ENCODE peak calls at places on chromosomes 11 and 22, in eight cellular contexts. J is CD8-positive, alpha-beta T cell; G is PC-9; N is MM.1S; M is cardiac muscle cell; X is ovary; W is effector memory CD4-positive, alpha-beta T cell; T is lower lobe of right lung. B is an unnamed sample.

GRCh38 chr22:48449466-48450187 is 1378.0 kb downstream of the BRD1 start:
- DNase-seq in N (no peak), X (no peak), W (no peak), T (peak; percentile 24), G (no peak), J (no peak), M (no peak), B (no peak)

GRCh38 chr22:37818397-37819099 is 4.6 kb upstream of the GALR3 start:
- DNase-seq in M (peak; percentile 65), T (peak; percentile 84), W (peak; percentile 25), G (no peak), N (peak; percentile 37), J (peak; percentile 43), X (peak; percentile 62), B (no peak)

GRCh38 chr11:65573391-65574146 is 1.2 kb downstream of the FAM89B start:
- DNase-seq in N (peak; percentile 29), T (no peak), G (no peak), X (peak; percentile 62), M (no peak), J (no peak), W (no peak), B (no peak)

GRCh38 chr11:29260939-29261705 is 755.7 kb downstream of the KCNA4 start:
- DNase-seq in X (no peak), W (no peak), N (no peak), M (no peak), G (peak; percentile 80), J (no peak), T (no peak), B (no peak)

GRCh38 chr11:79121351-79121750 is 319.5 kb downstream of the TENM4 start:
- DNase-seq in W (no peak), G (no peak), J (no peak), M (no peak), N (no peak), T (no peak), X (no peak), B (no peak)

GRCh38 chr11:59436169-59436568 is at the start of gene OR5A1:
- DNase-seq in N (no peak), J (no peak), X (no peak), G (no peak), M (no peak), T (no peak), W (no peak), B (no peak)

GRCh38 chr11:70180906-70181305 is 22.2 kb upstream of the FADD start:
- DNase-seq in J (no peak), W (no peak), N (no peak), T (no peak), G (no peak), X (no peak), M (no peak), B (no peak)

GRCh38 chr11:75118577-75118976 is 21.9 kb upstream of the OR2AT4 start:
- DNase-seq in M (no peak), T (no peak), J (no peak), N (no peak), X (no peak), W (no peak), G (no peak), B (no peak)

GRCh38 chr11:36000616-36001190 is 56.8 kb downstream of the LDLRAD3 start:
- DNase-seq in J (no peak), M (no peak), W (no peak), G (peak; percentile 63), X (no peak), N (no peak), T (no peak), B (no peak)

GRCh38 chr11:1708716-1709115 is 11.7 kb downstream of the KRTAP5-6 start:
- DNase-seq in W (no peak), N (no peak), J (no peak), M (no peak), G (no peak), X (no peak), T (no peak), B (no peak)

GRCh38 chr11:1705121-1706052 is 8.4 kb downstream of the KRTAP5-6 start:
- DNase-seq in T (no peak), G (peak; percentile 87), W (no peak), M (no peak), J (no peak), X (no peak), N (no peak), B (no peak)

GRCh38 chr11:1703146-1703545 is 6.2 kb downstream of the KRTAP5-6 start:
- DNase-seq in W (no peak), X (no peak), M (no peak), J (no peak), G (no peak), T (no peak), N (no peak), B (no peak)

GRCh38 chr11:1707751-1708150 is 10.8 kb downstream of the KRTAP5-6 start:
- DNase-seq in T (no peak), G (no peak), J (no peak), M (peak; percentile 6), X (no peak), N (no peak), W (no peak), B (no peak)

DNA sequence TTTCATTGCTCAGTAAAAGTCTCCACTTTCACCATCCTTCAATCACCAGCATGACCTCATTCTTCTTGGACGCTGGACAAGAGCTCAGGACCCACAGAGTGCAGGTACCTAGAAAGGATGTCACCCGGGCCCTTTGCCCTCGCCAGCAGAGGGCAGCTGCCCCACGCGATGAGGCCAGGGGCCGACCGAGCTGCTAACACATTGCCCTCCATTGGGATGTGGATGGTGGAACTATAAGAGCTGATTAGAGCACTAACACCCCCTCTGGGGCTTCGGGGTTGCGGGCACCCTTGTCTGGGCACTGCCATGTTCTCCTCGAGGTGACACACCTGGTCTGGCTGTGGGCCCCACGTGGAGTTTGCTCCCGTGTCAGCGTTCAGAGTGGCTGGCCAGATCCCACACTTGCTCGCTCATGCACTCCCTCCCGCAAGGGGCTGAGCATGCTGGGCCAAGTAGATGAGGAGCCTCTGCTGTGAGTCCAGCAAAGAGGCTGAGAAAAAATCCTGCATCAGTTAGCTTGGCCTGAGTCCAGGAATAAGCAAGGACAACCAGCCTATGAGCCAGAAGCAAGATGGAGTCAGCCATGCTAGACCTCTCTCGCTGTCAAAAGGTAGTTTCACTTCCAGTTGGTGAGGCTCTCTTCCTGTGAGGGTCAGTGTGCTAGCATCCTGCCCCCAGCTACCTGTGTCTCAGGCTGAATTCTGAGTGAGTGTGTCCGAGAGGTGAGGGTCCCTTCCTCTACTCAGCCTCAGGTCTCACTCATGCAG is 9.8 kb downstream of the KRTAP5-6 start:
- DNase-seq in W (no peak), J (no peak), M (peak; percentile 8), T (no peak), G (no peak), X (no peak), N (no peak), B (no peak)
- H3K4me3 ChIP-seq in W (no peak overlapping the region), J (no peak overlapping the region), M (no peak overlapping the region), T (no peak overlapping the region), G (no peak overlapping the region), X (no peak overlapping the region), N (no peak overlapping the region), B (no peak overlapping the region)

GRCh38 chr11:76657824-76658170 is 12.8 kb downstream of the LRRC32 start:
- DNase-seq in M (no peak), X (no peak), W (no peak), J (no peak), G (no peak), T (no peak), N (no peak), B (no peak)

GRCh38 chr11:76655466-76656086 is 15.0 kb downstream of the LRRC32 start:
- DNase-seq in G (no peak), X (no peak), M (no peak), W (no peak), J (no peak), T (no peak), N (no peak), B (no peak)

GRCh38 chr11:76656087-76656531 is 14.4 kb downstream of the LRRC32 start:
- DNase-seq in J (no peak), G (no peak), X (no peak), T (no peak), W (no peak), M (no peak), N (no peak), B (no peak)

GRCh38 chr11:76657139-76657823 is 13.3 kb downstream of the LRRC32 start:
- DNase-seq in W (no peak), G (no peak), N (no peak), J (no peak), X (no peak), M (no peak), T (peak; percentile 21), B (no peak)

DNA sequence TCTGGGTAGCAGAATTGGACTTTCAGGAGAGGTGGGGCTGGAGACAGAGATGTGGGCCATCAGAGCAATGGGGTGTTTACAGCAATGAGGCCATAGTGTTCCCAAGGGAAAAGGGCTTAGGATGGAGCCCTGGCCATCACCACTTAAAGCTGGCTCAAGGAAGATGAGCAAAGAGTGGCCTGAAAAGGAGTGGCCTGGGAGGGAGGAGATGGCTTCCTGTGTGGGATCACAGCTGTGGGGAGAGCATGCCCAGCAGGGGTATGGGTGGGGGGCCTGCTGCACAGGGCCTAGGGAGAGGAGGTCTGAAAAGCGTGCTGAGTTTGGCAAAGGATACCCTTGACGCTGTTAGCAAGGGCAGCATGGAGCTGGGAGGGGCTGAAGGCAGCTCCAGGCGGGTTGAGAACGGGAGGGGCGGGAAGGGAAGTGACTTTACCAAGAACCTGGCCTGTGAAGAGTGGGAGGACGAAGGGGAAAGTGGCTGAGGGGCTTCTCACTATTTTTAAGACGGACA is 13.9 kb downstream of the LRRC32 start:
- DNase-seq in W (no peak), T (peak; percentile 22), N (no peak), J (no peak), X (no peak), M (peak; percentile 42), G (no peak), B (no peak)
- H3K4me3 ChIP-seq in W (no peak overlapping the region), T (no peak overlapping the region), N (no peak overlapping the region), J (no peak overlapping the region), X (no peak overlapping the region), M (no peak overlapping the region), G (no peak overlapping the region), B (no peak overlapping the region)

GRCh38 chr22:30605449-30606110 is 1.4 kb upstream of the TCN2 start:
- DNase-seq in W (no peak), N (peak; percentile 71), X (peak; percentile 47), J (peak; percentile 11), G (no peak), M (peak; percentile 61), T (peak; percentile 70), B (no peak)
- H3K4me3 ChIP-seq in W (no peak overlapping the region), N (peak overlapping the region; percentile 75), X (peak overlapping the region; percentile 49), J (no peak overlapping the region), G (no peak overlapping the region), M (peak overlapping the region; percentile 36), T (peak overlapping the region; percentile 79), B (no peak overlapping the region)

GRCh38 chr11:123742334-123742733 is 874 bp upstream of the ZNF202 start:
- DNase-seq in T (no peak), M (peak; percentile 3), J (no peak), G (no peak), W (no peak), N (no peak), X (no peak), B (no peak)

GRCh38 chr11:123745764-123746451 is 4.4 kb upstream of the ZNF202 start:
- DNase-seq in N (no peak), X (no peak), T (no peak), J (no peak), W (no peak), M (no peak), G (no peak), B (no peak)

GRCh38 chr11:123740787-123741158 is 687 bp downstream of the ZNF202 start:
- DNase-seq in T (no peak), X (no peak), W (no peak), M (peak; percentile 2), N (no peak), G (no peak), J (no peak), B (no peak)

GRCh38 chr11:123741159-123741951 is at the start of gene ZNF202:
- DNase-seq in W (peak; percentile 78), T (peak; percentile 96), G (peak; percentile 77), N (peak; percentile 92), M (peak; percentile 93), J (peak; percentile 87), X (peak; percentile 87), B (peak; percentile 84)

GRCh38 chr11:123742778-123743177 is 1.3 kb upstream of the ZNF202 start:
- DNase-seq in T (no peak), X (no peak), M (no peak), W (no peak), G (no peak), J (no peak), N (no peak), B (no peak)
- H3K4me3 ChIP-seq in T (peak overlapping the region; percentile 98), X (no peak overlapping the region), M (peak overlapping the region; percentile 99), W (peak overlapping the region; percentile 88), G (no peak overlapping the region), J (peak overlapping the region; percentile 51), N (no peak overlapping the region), B (no peak overlapping the region)